ENCODE peak calls at places on chromosomes 11 and 22, in ten cellular contexts. L is HCT116, S is esophagus muscularis mucosa, Q is endothelial cell of umbilical vein, G is Panc1, D is spleen, R is SK-N-SH, K is GM23338, U is stomach, C is HL-60. E is an unnamed sample.

GRCh38 chr22:28332410-28332809 is 347.2 kb downstream of the TTC28 start:
- DNase-seq in L (no peak), S (no peak), Q (no peak), G (no peak), D (no peak), R (no peak), K (no peak), U (no peak), C (no peak), E (no peak)

GRCh38 chr22:17601031-17601430 is 27.5 kb downstream of the ATP6V1E1 start:
- DNase-seq in L (no peak), S (no peak), Q (no peak), G (no peak), D (peak), R (peak), K (no peak), U (no peak), C (no peak), E (no peak)

GRCh38 chr11:88337342-88338222 is at the start of gene CTSC:
- DNase-seq in L (peak), S (peak), Q (peak), G (peak), D (peak), R (peak), K (peak), U (peak), C (peak), E (peak)

GRCh38 chr11:10847960-10848860 is 9.6 kb downstream of the ZBED5 start:
- DNase-seq in L (no peak), S (no peak), Q (no peak), G (no peak), D (no peak), R (no peak), K (no peak), U (no peak), C (no peak), E (no peak)

GRCh38 chr11:12864316-12865156 is 144.6 kb upstream of the RASSF10 start:
- DNase-seq in L (no peak), S (no peak), Q (peak), G (no peak), D (no peak), R (peak), K (peak), U (peak), C (no peak), E (no peak)

GRCh38 chr11:69968407-69969347 is 109.4 kb upstream of the ANO1 start:
- DNase-seq in L (no peak), S (no peak), Q (no peak), G (no peak), D (no peak), R (no peak), K (no peak), U (no peak), C (no peak), E (no peak)

GRCh38 chr22:19852177-19852781 is 2.4 kb downstream of the GNB1L start:
- DNase-seq in L (no peak), S (peak), Q (no peak), G (no peak), D (no peak), R (no peak), K (no peak), U (no peak), C (no peak), E (no peak)

GRCh38 chr11:13276852-13277718 is 505 bp upstream of the BMAL1 start:
- DNase-seq in L (peak), S (peak), Q (peak), G (peak), D (peak), R (peak), K (peak), U (peak), C (peak), E (peak)

GRCh38 chr11:96306933-96307747 is 35.9 kb downstream of the MAML2 start:
- DNase-seq in L (peak), S (peak), Q (peak), G (peak), D (no peak), R (peak), K (peak), U (peak), C (no peak), E (peak)

GRCh38 chr11:111006207-111006606 is 239.3 kb upstream of the POU2AF2 start:
- DNase-seq in L (no peak), S (peak), Q (no peak), G (no peak), D (no peak), R (no peak), K (no peak), U (no peak), C (no peak), E (no peak)

GRCh38 chr11:111001091-111001430 is 244.5 kb upstream of the POU2AF2 start:
- DNase-seq in L (no peak), S (peak), Q (no peak), G (no peak), D (no peak), R (no peak), K (no peak), U (no peak), C (no peak), E (no peak)

GRCh38 chr11:111000400-111001090 is 245.0 kb upstream of the POU2AF2 start:
- DNase-seq in L (no peak), S (peak), Q (no peak), G (no peak), D (no peak), R (peak), K (no peak), U (no peak), C (no peak), E (no peak)

DNA sequence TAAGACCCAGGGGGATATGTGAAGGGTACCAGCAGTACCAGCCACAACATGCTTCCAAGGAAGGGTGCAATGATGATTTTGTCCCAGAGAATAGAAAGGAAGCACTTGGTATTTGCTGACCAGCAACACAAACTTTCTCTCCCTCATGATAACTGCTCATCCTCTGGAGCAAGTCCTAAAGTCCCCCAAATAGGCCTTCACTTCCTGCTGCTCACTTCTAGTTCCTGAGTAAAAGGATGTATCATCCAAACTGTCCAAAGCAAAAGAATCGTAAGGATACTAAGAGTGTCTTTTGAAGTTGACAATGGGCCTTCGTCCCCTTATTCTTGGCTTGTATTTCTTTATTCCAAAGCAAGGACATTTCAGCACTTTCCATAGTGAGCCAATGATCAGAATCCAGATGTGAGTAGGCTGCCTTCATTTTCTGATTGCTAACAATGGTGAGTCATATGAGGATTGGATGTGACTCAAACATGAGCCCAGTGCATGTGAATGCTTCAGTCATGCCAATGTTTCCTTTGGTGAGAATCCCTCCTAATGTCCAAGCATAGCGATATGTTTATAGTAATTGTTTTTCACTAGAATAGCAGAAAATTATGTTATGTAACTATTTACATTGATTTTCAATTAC is 243.4 kb upstream of the POU2AF2 start:
- DNase-seq in L (no peak), S (peak), Q (peak), G (no peak), D (no peak), R (no peak), K (no peak), U (no peak), C (no peak), E (no peak)
- TF ChIP-seq POLR2AphosphoS5 in L (no peak), S (no peak), Q (no peak), G (no peak), D (no peak), R (no peak), K (no peak), U (peak), C (no peak), E (no peak)

DNA sequence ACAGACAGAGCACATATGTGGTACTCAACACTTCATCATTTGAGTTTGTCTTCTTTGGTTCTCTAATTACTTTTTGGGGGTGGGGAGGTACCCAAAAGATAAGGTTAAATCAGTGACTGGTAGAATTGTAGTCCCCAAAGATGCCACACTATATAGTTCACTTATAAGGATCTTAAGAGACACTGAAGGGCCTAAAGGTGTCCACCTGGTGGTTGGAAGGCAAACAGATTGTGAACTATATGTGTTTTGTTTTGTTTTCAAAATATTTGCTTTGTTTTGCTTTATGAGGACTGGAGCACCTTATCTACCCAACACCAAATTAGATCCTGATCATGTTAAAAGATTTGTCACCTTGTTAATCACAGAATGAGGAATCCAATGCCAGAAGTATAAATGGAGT is 136.1 kb downstream of the DCDC1 start:
- DNase-seq in L (peak), S (no peak), Q (no peak), G (no peak), D (no peak), R (no peak), K (peak), U (no peak), C (no peak), E (no peak)
- TF ChIP-seq CTCF in L (peak), S (no peak), Q (no peak), G (peak), D (no peak), R (peak), K (peak), U (no peak), C (no peak), E (no peak)

DNA sequence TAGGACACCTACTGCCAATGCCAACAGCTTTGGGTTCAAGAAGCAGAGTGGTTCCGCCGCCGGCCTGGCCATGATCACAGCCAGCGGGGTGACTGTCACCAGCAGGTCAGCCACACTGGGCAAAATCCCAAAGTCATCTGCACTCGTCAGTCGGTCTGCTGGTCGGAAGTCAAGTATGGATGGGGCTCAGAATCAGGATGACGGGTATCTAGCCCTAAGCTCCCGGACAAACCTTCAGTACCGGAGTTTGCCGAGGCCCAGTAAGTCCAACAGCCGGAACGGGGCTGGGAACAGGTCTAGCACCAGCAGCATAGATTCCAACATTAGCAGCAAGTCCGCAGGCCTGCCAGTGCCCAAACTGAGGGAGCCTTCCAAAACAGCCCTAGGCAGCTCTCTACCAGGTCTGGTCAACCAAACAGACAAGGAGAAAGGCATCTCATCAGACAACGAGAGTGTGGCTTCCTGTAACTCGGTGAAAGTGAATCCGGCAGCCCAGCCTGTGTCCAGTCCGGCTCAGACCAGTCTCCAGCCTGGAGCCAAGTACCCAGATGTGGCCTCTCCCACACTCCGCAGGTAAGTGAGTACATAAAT is 115.1 kb downstream of the DBX1 start:
- DNase-seq in L (no peak), S (no peak), Q (no peak), G (no peak), D (no peak), R (peak), K (no peak), U (no peak), C (no peak), E (no peak)
- H3K27ac ChIP-seq in L (no peak), S (no peak), Q (no peak), G (no peak), D (no peak), R (peak), K (no peak), U (no peak), C (no peak), E (no peak)

GRCh38 chr11:125562430-125562829 is 6.8 kb upstream of the EI24 start:
- DNase-seq in L (no peak), S (no peak), Q (no peak), G (no peak), D (no peak), R (no peak), K (no peak), U (no peak), C (no peak), E (no peak)

GRCh38 chr11:125568970-125569912 is at the start of gene EI24:
- DNase-seq in L (peak), S (peak), Q (peak), G (peak), D (peak), R (peak), K (peak), U (peak), C (peak), E (peak)

GRCh38 chr11:125561924-125562323 is 7.4 kb upstream of the EI24 start:
- DNase-seq in L (no peak), S (no peak), Q (no peak), G (no peak), D (no peak), R (no peak), K (no peak), U (no peak), C (no peak), E (no peak)

GRCh38 chr11:125566235-125566634 is 3.0 kb upstream of the EI24 start:
- DNase-seq in L (no peak), S (no peak), Q (no peak), G (no peak), D (no peak), R (no peak), K (no peak), U (no peak), C (no peak), E (no peak)

DNA sequence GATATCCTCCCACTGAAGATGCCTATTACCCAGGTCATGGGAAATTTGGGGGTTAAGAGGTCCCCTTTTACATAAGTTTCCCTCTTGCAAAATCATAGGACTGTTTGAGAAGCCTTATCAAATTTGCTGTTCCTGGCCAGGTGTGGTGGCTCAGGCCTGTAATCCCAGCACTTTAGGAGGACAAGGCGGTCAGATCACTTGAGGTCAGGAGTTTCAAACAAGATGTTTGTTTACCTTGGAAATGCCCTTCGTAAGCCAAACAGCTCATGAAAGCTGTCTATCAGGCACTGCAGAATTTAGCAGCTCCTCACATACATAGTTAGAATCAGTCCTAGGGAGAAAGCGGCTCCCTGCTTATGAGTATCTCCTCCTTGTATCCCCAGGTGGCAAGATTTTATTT is 4.9 kb upstream of the EI24 start:
- DNase-seq in L (no peak), S (no peak), Q (no peak), G (no peak), D (no peak), R (no peak), K (no peak), U (peak), C (no peak), E (no peak)
- TF ChIP-seq POLR2AphosphoS5 in L (no peak), S (no peak), Q (no peak), G (no peak), D (no peak), R (no peak), K (no peak), U (no peak), C (no peak), E (no peak)

GRCh38 chr11:36030707-36031365 is 87.0 kb downstream of the LDLRAD3 start:
- DNase-seq in L (no peak), S (no peak), Q (no peak), G (no peak), D (no peak), R (peak), K (no peak), U (no peak), C (no peak), E (no peak)
- TF ChIP-seq CTCF in L (no peak), S (no peak), Q (no peak), G (no peak), D (no peak), R (no peak), K (no peak), U (no peak), C (no peak), E (no peak)

GRCh38 chr22:37519268-37520195 is at the start of gene CARD10:
- DNase-seq in L (no peak), S (no peak), Q (peak), G (no peak), D (no peak), R (peak), K (peak), U (peak), C (peak), E (peak)

GRCh38 chr22:37521236-37521739 is 2.1 kb upstream of the CARD10 start:
- DNase-seq in L (no peak), S (no peak), Q (no peak), G (no peak), D (no peak), R (no peak), K (no peak), U (no peak), C (no peak), E (peak)

GRCh38 chr22:37518509-37519267 is 527 bp downstream of the CARD10 start:
- DNase-seq in L (no peak), S (no peak), Q (peak), G (no peak), D (no peak), R (peak), K (peak), U (no peak), C (no peak), E (no peak)

GRCh38 chr22:37517826-37518450 is 1.3 kb downstream of the CARD10 start:
- DNase-seq in L (no peak), S (no peak), Q (no peak), G (no peak), D (no peak), R (no peak), K (no peak), U (no peak), C (no peak), E (no peak)

GRCh38 chr22:37520754-37521153 is 1.5 kb upstream of the CARD10 start:
- DNase-seq in L (no peak), S (no peak), Q (no peak), G (no peak), D (no peak), R (no peak), K (no peak), U (no peak), C (no peak), E (no peak)
- H3K27ac ChIP-seq in L (no peak), S (no peak), Q (no peak), G (no peak), D (no peak), R (no peak), K (no peak), U (no peak), C (no peak), E (peak)

E was measured in transverse colon.